ENCODE peak calls at places on chromosomes 11 and 22, in seven cellular contexts. X, S, I, W, H, M and F are unnamed samples.

GRCh38 chr11:104668797-104669463 is 229.3 kb downstream of the CASP12 start:
- DNase-seq in I (no peak), M (peak; percentile 39), X (peak; percentile 74), S (peak; percentile 50), W (no peak), H (peak; percentile 58), F (no peak)

GRCh38 chr11:2415171-2415570 is 14.6 kb downstream of the TSSC4 start:
- DNase-seq in W (no peak), I (no peak), S (no peak), M (no peak), H (no peak), X (no peak), F (no peak)

GRCh38 chr22:19120829-19121630 is 1.2 kb downstream of the DGCR2 start:
- DNase-seq in M (peak; percentile 27), W (peak; percentile 46), H (peak; percentile 75), X (no peak), S (no peak), I (no peak), F (no peak)

GRCh38 chr11:69320756-69321741 is 27.1 kb downstream of the MYEOV start:
- DNase-seq in S (no peak), M (no peak), W (no peak), H (peak; percentile 47), X (peak; percentile 49), I (no peak), F (no peak)

GRCh38 chr22:19404676-19405075 is 26.9 kb downstream of the HIRA start:
- DNase-seq in H (no peak), X (no peak), W (no peak), M (no peak), I (no peak), S (no peak), F (no peak)

GRCh38 chr22:26122920-26123468 is 46.3 kb upstream of the SEZ6L start:
- DNase-seq in M (no peak), H (no peak), W (no peak), I (no peak), S (peak; percentile 52), X (no peak), F (no peak)

GRCh38 chr22:40757071-40757470 is 62.1 kb downstream of the SLC25A17 start:
- DNase-seq in H (peak; percentile 69), I (no peak), M (no peak), W (no peak), S (no peak), X (no peak), F (no peak)

GRCh38 chr11:68525930-68526329 is 65.4 kb downstream of the PPP6R3 start:
- DNase-seq in I (no peak), S (no peak), H (no peak), X (peak; percentile 76), W (no peak), M (no peak), F (no peak)

GRCh38 chr22:27561301-27561820 is 240.2 kb downstream of the MN1 start:
- DNase-seq in H (peak; percentile 38), I (no peak), X (no peak), W (peak; percentile 41), M (no peak), S (no peak), F (no peak)

GRCh38 chr11:124753207-124753606 is 1.2 kb upstream of the VSIG2 start:
- DNase-seq in W (no peak), I (no peak), H (no peak), M (no peak), S (no peak), X (no peak), F (no peak)

GRCh38 chr11:83557638-83558037 is 271.5 kb upstream of the CCDC90B start:
- DNase-seq in X (no peak), S (no peak), W (no peak), M (no peak), H (no peak), I (no peak), F (no peak)

GRCh38 chr22:28799834-28800307 is 498 bp downstream of the XBP1 start:
- DNase-seq in W (peak; percentile 76), X (peak; percentile 68), S (peak; percentile 33), M (no peak), I (no peak), H (peak; percentile 83), F (no peak)

GRCh38 chr11:132140056-132140455 is 769.6 kb downstream of the NTM start:
- DNase-seq in S (no peak), W (peak; percentile 64), M (no peak), X (no peak), H (no peak), I (no peak), F (no peak)

GRCh38 chr11:74232316-74232950 is 61.3 kb downstream of the PPME1 start:
- DNase-seq in I (no peak), X (no peak), M (no peak), H (no peak), W (no peak), S (peak; percentile 22), F (no peak)

GRCh38 chr11:130488187-130489026 is 40.0 kb downstream of the ADAMTS15 start:
- DNase-seq in I (no peak), S (no peak), X (no peak), W (no peak), H (no peak), M (no peak), F (no peak)

GRCh38 chr11:6587360-6587953 is 16.0 kb downstream of the RRP8 start:
- DNase-seq in I (no peak), X (no peak), W (no peak), S (no peak), M (no peak), H (no peak), F (no peak)

GRCh38 chr11:65206901-65207300 is 25.2 kb downstream of the CAPN1 start:
- DNase-seq in X (no peak), I (no peak), W (no peak), H (no peak), M (no peak), S (no peak), F (peak; percentile 31)

GRCh38 chr11:37630866-37631265 is 1032.8 kb upstream of the RAG2 start:
- DNase-seq in H (no peak), M (no peak), X (no peak), W (no peak), I (no peak), S (no peak), F (no peak)

GRCh38 chr11:94738746-94739145 is 29.4 kb upstream of the AMOTL1 start:
- DNase-seq in X (no peak), I (no peak), M (no peak), W (no peak), S (no peak), H (no peak), F (no peak)

GRCh38 chr11:111549196-111549868 is 8.8 kb downstream of the LAYN start:
- DNase-seq in I (no peak), H (no peak), M (no peak), X (no peak), W (no peak), S (no peak), F (no peak)

GRCh38 chr11:6553634-6554033 is 49.8 kb downstream of the RRP8 start:
- DNase-seq in W (no peak), I (no peak), S (no peak), H (no peak), M (no peak), X (no peak), F (no peak)

GRCh38 chr22:20960609-20961008 is 6.4 kb upstream of the AIFM3 start:
- DNase-seq in S (no peak), I (no peak), H (no peak), M (no peak), W (no peak), X (no peak), F (no peak)

GRCh38 chr11:132278801-132279574 is 908.6 kb downstream of the NTM start:
- DNase-seq in H (peak; percentile 60), W (peak; percentile 35), M (no peak), S (peak; percentile 58), I (no peak), X (peak; percentile 4), F (no peak)

GRCh38 chr22:38080847-38081635 is 2.9 kb downstream of the SLC16A8 start:
- DNase-seq in S (no peak), I (no peak), H (peak; percentile 67), X (peak; percentile 43), M (no peak), W (peak; percentile 74), F (peak; percentile 75)
- TF ChIP-seq EZH2 in S (no peak), I (no peak), H (no peak), X (peak; percentile 38), M (no peak), W (peak; percentile 63), F (peak; percentile 54)

GRCh38 chr22:46147471-46148267 is 2.7 kb upstream of the PPARA start:
- DNase-seq in S (no peak), M (no peak), I (no peak), W (no peak), X (no peak), H (no peak), F (peak; percentile 40)
- TF ChIP-seq EZH2 in S (no peak), M (no peak), I (no peak), W (no peak), X (no peak), H (no peak), F (no peak)

GRCh38 chr11:43639224-43639623 is 41.3 kb upstream of the HSD17B12 start:
- DNase-seq in H (no peak), I (no peak), W (no peak), S (no peak), X (no peak), M (no peak), F (no peak)
- TF ChIP-seq EZH2 in H (no peak), I (no peak), W (no peak), S (no peak), X (no peak), M (no peak), F (no peak)

GRCh38 chr11:70663815-70664214 is 265.5 kb downstream of the CTTN start:
- DNase-seq in H (no peak), I (no peak), M (no peak), W (no peak), X (no peak), S (no peak), F (no peak)

GRCh38 chr11:70660059-70660888 is 261.9 kb downstream of the CTTN start:
- DNase-seq in I (no peak), X (no peak), M (no peak), S (no peak), W (no peak), H (no peak), F (no peak)

GRCh38 chr11:70660889-70661197 is 262.5 kb downstream of the CTTN start:
- DNase-seq in X (no peak), H (no peak), S (no peak), M (no peak), W (no peak), I (no peak), F (no peak)

GRCh38 chr11:70662691-70663098 is 264.4 kb downstream of the CTTN start:
- DNase-seq in X (no peak), I (no peak), H (no peak), M (no peak), W (no peak), S (no peak), F (peak; percentile 65)

DNA sequence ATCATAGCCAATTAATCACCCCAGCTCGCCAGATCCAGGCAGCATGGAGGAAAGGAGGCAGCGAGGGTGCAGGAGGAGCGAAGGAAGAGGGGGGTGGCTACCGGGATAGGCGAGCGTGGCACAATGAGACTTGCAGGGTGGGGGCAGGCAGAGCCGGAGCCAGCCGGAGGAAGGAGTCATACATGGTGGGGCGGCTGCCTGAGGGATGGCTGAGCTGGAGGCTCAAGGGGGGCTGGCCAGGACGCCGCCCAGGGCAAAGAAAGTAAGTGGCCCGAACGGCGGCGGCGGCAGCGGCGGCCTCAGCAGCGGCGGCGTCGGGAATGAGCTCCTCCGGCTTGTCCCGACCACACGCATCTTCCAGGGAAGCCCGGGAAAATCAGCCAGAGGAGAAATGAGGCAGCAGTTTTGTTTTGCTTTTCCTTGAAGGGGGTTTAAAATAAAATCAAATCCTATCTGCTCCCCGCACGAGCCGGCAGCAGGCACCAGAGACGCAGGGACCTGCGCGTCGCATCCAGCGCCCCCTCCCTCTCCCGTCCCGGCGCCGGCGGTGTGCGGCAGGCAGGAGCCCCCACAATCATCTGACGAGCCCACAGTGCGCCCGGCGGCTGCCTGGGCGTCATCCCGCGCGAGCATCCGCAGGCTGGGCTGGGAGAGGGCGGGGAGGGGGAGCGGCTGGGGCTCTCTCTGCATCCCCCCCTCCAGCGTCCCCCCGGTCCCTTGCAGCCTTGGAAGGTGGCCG is 263.6 kb downstream of the CTTN start:
- DNase-seq in W (peak; percentile 72), M (no peak), X (no peak), H (peak; percentile 67), S (no peak), I (no peak), F (no peak)
- TF ChIP-seq EZH2 in W (no peak), M (no peak), X (no peak), H (no peak), S (no peak), I (peak; percentile 96), F (no peak)